ENCODE peak calls at places on chromosomes 11 and 22, in ten cellular contexts. M is colonic mucosa, D is cardiac fibroblast, Z is GM20000, E is A673, F is OCI-LY7, K is pancreas, L is GM12865, Y is stomach, N is NB4. W is an unnamed sample.

GRCh38 chr11:15073361-15074205 is at the start of gene CALCB:
- DNase-seq in M (no peak), D (peak; percentile 16), Z (no peak), E (peak; percentile 68), F (no peak), K (peak; percentile 72), L (no peak), Y (no peak), N (no peak), W (peak; percentile 34)

GRCh38 chr11:134973801-134974200 is 561.8 kb upstream of the B3GAT1 start:
- DNase-seq in M (no peak), D (no peak), Z (no peak), E (no peak), F (no peak), K (no peak), L (no peak), Y (no peak), N (no peak), W (no peak)

GRCh38 chr22:30635273-30636225 is at the start of gene SLC35E4:
- DNase-seq in M (peak; percentile 99), D (peak; percentile 95), Z (peak; percentile 98), E (peak; percentile 92), F (peak; percentile 91), K (peak; percentile 99), L (peak; percentile 95), Y (peak; percentile 97), N (peak; percentile 90), W (peak; percentile 97)

GRCh38 chr11:125207866-125208425 is 43.4 kb downstream of the PKNOX2 start:
- DNase-seq in M (no peak), D (peak; percentile 57), Z (no peak), E (no peak), F (no peak), K (no peak), L (no peak), Y (no peak), N (no peak), W (no peak)

GRCh38 chr11:78465169-78465942 is 47.7 kb upstream of the GAB2 start:
- DNase-seq in M (no peak), D (no peak), Z (peak; percentile 81), E (no peak), F (peak; percentile 65), K (no peak), L (peak; percentile 91), Y (no peak), N (no peak), W (peak; percentile 83)

GRCh38 chr11:28318861-28319260 is 210.7 kb downstream of the METTL15 start:
- DNase-seq in M (no peak), D (no peak), Z (no peak), E (no peak), F (no peak), K (no peak), L (no peak), Y (no peak), N (no peak), W (no peak)

GRCh38 chr11:5336331-5336730 is 7.0 kb downstream of the OR51B5 start:
- DNase-seq in M (no peak), D (peak; percentile 13), Z (no peak), E (no peak), F (no peak), K (no peak), L (no peak), Y (no peak), N (no peak), W (no peak)

GRCh38 chr11:44088871-44089270 is 6.6 kb upstream of the EXT2 start:
- DNase-seq in M (no peak), D (no peak), Z (no peak), E (no peak), F (no peak), K (no peak), L (no peak), Y (no peak), N (no peak), W (no peak)

GRCh38 chr22:50340157-50340879 is 2.8 kb upstream of the PPP6R2 start:
- DNase-seq in M (no peak), D (no peak), Z (no peak), E (no peak), F (no peak), K (no peak), L (peak; percentile 38), Y (no peak), N (peak; percentile 26), W (no peak)

GRCh38 chr11:61062181-61062955 is 39.9 kb upstream of the CD5 start:
- DNase-seq in M (no peak), D (no peak), Z (no peak), E (no peak), F (no peak), K (no peak), L (no peak), Y (no peak), N (no peak), W (no peak)

DNA sequence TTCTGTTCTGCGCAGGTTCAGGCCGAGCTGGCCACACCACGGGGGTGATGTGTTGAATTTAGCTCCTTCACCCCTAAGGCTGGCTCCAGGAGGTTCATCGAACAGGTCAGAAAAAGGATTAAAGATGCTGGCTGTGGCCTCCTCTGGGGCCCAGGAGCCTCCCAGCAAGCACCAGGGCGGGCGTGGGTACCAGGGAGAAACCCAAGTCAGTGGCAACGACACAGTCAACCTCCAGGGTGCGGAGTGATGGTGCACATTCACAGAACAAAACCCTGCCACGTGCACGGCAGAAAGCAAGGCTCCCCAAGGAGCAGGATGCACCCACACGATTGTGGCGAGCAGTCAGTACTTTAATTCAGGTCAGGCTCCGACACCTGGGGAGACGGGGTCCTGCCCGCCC is 10.8 kb downstream of the C11orf24 start:
- DNase-seq in M (no peak), D (no peak), Z (no peak), E (no peak), F (no peak), K (no peak), L (no peak), Y (no peak), N (no peak), W (no peak)
- TF ChIP-seq CTCF in M (no peak), D (no peak), Z (no peak), E (no peak), F (no peak), K (no peak), L (no peak), Y (no peak), N (no peak), W (no peak)

DNA sequence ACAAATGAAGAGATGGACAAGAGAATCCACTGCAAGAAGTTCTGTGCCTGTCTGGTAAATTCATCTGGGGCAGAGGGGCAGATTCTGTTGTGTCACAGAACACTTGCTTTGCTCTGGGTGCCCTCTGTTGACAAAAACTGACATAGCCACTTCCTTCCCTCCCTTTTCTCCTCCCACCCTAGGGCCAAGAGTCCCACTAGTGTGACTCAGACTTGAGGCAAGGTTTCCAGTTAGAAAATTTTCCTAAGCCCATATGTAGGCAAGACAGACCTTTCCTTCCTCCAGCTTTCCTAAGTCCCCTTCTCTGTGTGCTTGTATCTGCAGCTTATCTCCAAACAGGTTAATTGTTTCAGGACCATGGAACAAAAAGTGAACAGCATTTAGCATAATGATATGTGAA is 106.8 kb downstream of the RBFOX2 start:
- DNase-seq in M (peak; percentile 76), D (peak; percentile 94), Z (peak; percentile 34), E (peak; percentile 93), F (peak; percentile 86), K (no peak), L (peak; percentile 74), Y (peak; percentile 53), N (peak; percentile 81), W (peak; percentile 34)
- TF ChIP-seq CTCF in M (peak; percentile 36), D (peak; percentile 60), Z (peak; percentile 38), E (peak; percentile 79), F (peak; percentile 96), K (peak; percentile 32), L (peak; percentile 71), Y (peak; percentile 44), N (peak; percentile 77), W (peak; percentile 48)

GRCh38 chr11:59205664-59206063 is 7.1 kb downstream of the MPEG1 start:
- DNase-seq in M (no peak), D (no peak), Z (no peak), E (no peak), F (no peak), K (no peak), L (no peak), Y (no peak), N (no peak), W (no peak)

GRCh38 chr11:59207988-59208432 is 4.7 kb downstream of the MPEG1 start:
- DNase-seq in M (no peak), D (peak; percentile 81), Z (peak; percentile 51), E (peak; percentile 67), F (peak; percentile 68), K (no peak), L (peak; percentile 84), Y (peak; percentile 51), N (peak; percentile 48), W (peak; percentile 64)

GRCh38 chr11:59208956-59209355 is 3.8 kb downstream of the MPEG1 start:
- DNase-seq in M (no peak), D (no peak), Z (no peak), E (no peak), F (no peak), K (no peak), L (peak; percentile 27), Y (no peak), N (no peak), W (no peak)

GRCh38 chr11:59204736-59205135 is 8.0 kb downstream of the MPEG1 start:
- DNase-seq in M (no peak), D (no peak), Z (no peak), E (no peak), F (no peak), K (no peak), L (no peak), Y (no peak), N (no peak), W (no peak)

DNA sequence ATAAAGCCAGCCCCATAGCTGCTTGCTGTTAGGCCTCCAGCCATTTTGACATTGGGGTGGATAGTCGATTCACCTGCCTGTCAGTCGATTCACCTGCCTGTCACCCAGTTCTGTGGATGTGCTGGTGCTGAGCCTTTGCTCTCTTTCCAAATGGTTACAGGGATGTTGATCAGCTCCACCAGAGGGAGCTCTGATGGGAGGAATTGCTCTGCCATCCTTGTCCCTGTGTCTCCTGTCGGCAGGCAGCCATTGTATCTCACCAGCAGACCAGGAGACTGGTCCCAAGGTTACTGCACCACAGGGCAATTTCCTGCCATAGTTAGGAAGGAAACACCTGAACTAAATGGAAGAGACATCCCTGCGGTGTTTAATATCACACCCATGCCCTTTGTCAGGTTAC is 6.1 kb downstream of the MPEG1 start:
- DNase-seq in M (peak; percentile 54), D (peak; percentile 54), Z (no peak), E (peak; percentile 68), F (peak; percentile 26), K (no peak), L (peak; percentile 56), Y (peak; percentile 55), N (peak; percentile 45), W (no peak)
- TF ChIP-seq CTCF in M (peak; percentile 41), D (peak; percentile 69), Z (peak; percentile 63), E (peak; percentile 77), F (peak; percentile 76), K (peak; percentile 39), L (peak; percentile 61), Y (peak; percentile 46), N (peak; percentile 65), W (peak; percentile 44)

GRCh38 chr11:82176365-82176764 is 557.3 kb downstream of the FAM181B start:
- DNase-seq in M (no peak), D (no peak), Z (no peak), E (no peak), F (no peak), K (no peak), L (no peak), Y (no peak), N (no peak), W (no peak)

GRCh38 chr11:82176945-82177344 is 556.7 kb downstream of the FAM181B start:
- DNase-seq in M (no peak), D (no peak), Z (no peak), E (no peak), F (no peak), K (no peak), L (no peak), Y (no peak), N (no peak), W (no peak)

GRCh38 chr11:82174610-82175009 is 559.1 kb downstream of the FAM181B start:
- DNase-seq in M (no peak), D (no peak), Z (no peak), E (peak; percentile 59), F (no peak), K (no peak), L (no peak), Y (no peak), N (peak; percentile 11), W (no peak)
- TF ChIP-seq CTCF in M (no peak), D (peak; percentile 31), Z (no peak), E (peak; percentile 62), F (peak; percentile 67), K (no peak), L (peak; percentile 40), Y (no peak), N (peak; percentile 49), W (no peak)